ENCODE peak calls at places on chromosomes 4 and X, in six cellular contexts. X, S, T, R, O and M are unnamed samples.

GRCh38 chr4:16056681-16057400 is 27.0 kb downstream of the PROM1 start:
- DNase-seq in T (peak; percentile 61), S (no peak), X (no peak), O (no peak), R (no peak), M (no peak)

GRCh38 chr4:79492148-79492547 is 84.1 kb upstream of the GK2 start:
- DNase-seq in S (no peak), T (no peak), R (no peak), O (no peak), X (no peak), M (no peak)

GRCh38 chr4:101953949-101954348 is 163.4 kb downstream of the BANK1 start:
- DNase-seq in X (no peak), R (no peak), O (no peak), T (no peak), S (no peak), M (no peak)

GRCh38 chr4:80201326-80202151 is 4.2 kb downstream of the PRDM8 start:
- DNase-seq in O (no peak), R (no peak), X (no peak), S (no peak), T (no peak), M (peak; percentile 93)

GRCh38 chr4:89056953-89057398 is at the start of gene FAM13A:
- DNase-seq in R (peak; percentile 95), T (peak; percentile 82), O (peak; percentile 91), S (no peak), X (peak; percentile 30), M (peak; percentile 81)

GRCh38 chr4:11423465-11423864 is 5.2 kb downstream of the HS3ST1 start:
- DNase-seq in S (no peak), T (no peak), X (no peak), O (no peak), R (no peak), M (no peak)

GRCh38 chr4:132759199-132759780 is 389.8 kb upstream of the PCDH10 start:
- DNase-seq in X (no peak), R (no peak), S (no peak), T (no peak), O (no peak), M (no peak)

GRCh38 chrX:148872881-148873280 is 372.5 kb downstream of the AFF2 start:
- DNase-seq in R (no peak), X (no peak), T (no peak), O (no peak), S (no peak), M (no peak)

GRCh38 chr4:6230502-6230785 is 30.1 kb upstream of the JAKMIP1 start:
- DNase-seq in S (no peak), R (no peak), X (no peak), T (no peak), O (no peak), M (no peak)

GRCh38 chr4:45317276-45317675 is 590.9 kb upstream of the GNPDA2 start:
- DNase-seq in S (no peak), O (no peak), X (no peak), R (no peak), T (no peak), M (peak; percentile 9)

GRCh38 chr4:97530676-97531075 is 612.6 kb downstream of the STPG2 start:
- DNase-seq in O (no peak), T (no peak), X (no peak), R (no peak), S (no peak), M (no peak)

GRCh38 chr4:97525236-97525635 is 618.0 kb downstream of the STPG2 start:
- DNase-seq in X (no peak), T (no peak), R (no peak), O (no peak), S (no peak), M (no peak)
- TF ChIP-seq CTCF in X (no peak), T (no peak), R (no peak), O (no peak), S (no peak), M (no peak)

GRCh38 chrX:101386542-101386885 is 523 bp upstream of the BTK start:
- DNase-seq in O (no peak), R (no peak), X (no peak), S (no peak), T (no peak), M (no peak)

GRCh38 chrX:101383679-101384078 is 2.3 kb downstream of the BTK start:
- DNase-seq in S (no peak), R (no peak), O (no peak), T (no peak), X (no peak), M (peak; percentile 51)

GRCh38 chrX:101388604-101389003 is 2.2 kb upstream of the RPL36A start:
- DNase-seq in S (no peak), O (no peak), T (no peak), R (no peak), X (no peak), M (no peak)

GRCh38 chrX:101385026-101385684 is 836 bp downstream of the BTK start:
- DNase-seq in X (no peak), R (no peak), S (no peak), T (no peak), O (no peak), M (peak; percentile 26)

DNA sequence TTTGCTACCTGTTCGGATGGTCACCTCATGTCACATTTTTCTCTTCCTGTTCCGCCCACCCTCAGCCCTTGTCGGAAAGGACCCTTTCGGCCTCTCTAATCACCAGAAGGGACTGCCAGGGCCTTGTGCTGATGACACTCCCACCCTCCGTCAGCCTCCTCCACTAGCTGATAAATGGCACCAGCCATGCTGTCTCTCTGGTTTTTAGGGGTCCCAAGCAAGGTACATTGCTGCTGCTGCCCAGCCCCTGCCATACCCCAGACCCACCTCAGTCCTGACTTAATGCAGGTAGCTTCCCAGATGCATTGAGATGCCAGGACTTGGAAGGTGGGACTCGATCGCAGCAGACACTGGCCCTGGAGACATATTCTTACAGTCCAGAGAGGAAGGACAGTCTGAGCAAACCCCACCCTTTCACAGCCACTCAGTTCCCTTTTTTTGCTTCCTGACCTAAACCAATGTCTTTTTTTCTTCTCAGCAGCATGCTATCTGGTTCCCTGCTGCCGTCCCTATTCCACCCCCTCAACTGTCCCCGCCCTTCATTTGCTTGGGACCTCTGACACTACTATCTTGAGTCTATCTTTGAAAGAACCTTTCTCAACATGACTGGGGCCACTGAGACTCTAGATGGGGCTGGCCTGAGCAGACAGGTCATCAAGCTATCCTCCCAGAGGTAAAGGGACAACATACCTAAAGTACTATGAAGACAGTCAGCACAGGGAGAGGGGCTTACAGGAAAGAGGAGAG is at the start of gene BTK:
- DNase-seq in X (no peak), S (no peak), T (no peak), O (peak; percentile 16), R (no peak), M (peak; percentile 90)
- H3K4me3 ChIP-seq in X (no peak within 1 kb of the TSS), S (no peak within 1 kb of the TSS), T (no peak within 1 kb of the TSS), O (no peak within 1 kb of the TSS), R (no peak within 1 kb of the TSS), M (peak within 1 kb of the TSS; percentile 92)

GRCh38 chr4:146650034-146650433 is 11.3 kb downstream of the POU4F2 start:
- DNase-seq in T (no peak), O (no peak), S (no peak), X (no peak), R (no peak), M (no peak)
- TF ChIP-seq CTCF in T (no peak), O (no peak), S (no peak), X (no peak), R (no peak), M (no peak)

GRCh38 chrX:74419861-74420193 is 1.5 kb upstream of the SLC16A2 start:
- DNase-seq in O (no peak), T (no peak), X (no peak), R (no peak), S (no peak), M (no peak)

GRCh38 chrX:74420194-74421035 is 878 bp upstream of the SLC16A2 start:
- DNase-seq in S (peak; percentile 82), O (peak; percentile 34), X (peak; percentile 24), R (peak; percentile 89), T (peak; percentile 82), M (peak; percentile 21)

GRCh38 chrX:74422576-74423288 is 1.4 kb downstream of the SLC16A2 start:
- DNase-seq in R (peak; percentile 90), O (no peak), X (no peak), T (peak; percentile 76), S (peak; percentile 80), M (peak; percentile 66)

GRCh38 chrX:74422029-74422352 is 698 bp downstream of the SLC16A2 start:
- DNase-seq in R (no peak), T (no peak), X (no peak), S (no peak), O (no peak), M (peak; percentile 4)

DNA sequence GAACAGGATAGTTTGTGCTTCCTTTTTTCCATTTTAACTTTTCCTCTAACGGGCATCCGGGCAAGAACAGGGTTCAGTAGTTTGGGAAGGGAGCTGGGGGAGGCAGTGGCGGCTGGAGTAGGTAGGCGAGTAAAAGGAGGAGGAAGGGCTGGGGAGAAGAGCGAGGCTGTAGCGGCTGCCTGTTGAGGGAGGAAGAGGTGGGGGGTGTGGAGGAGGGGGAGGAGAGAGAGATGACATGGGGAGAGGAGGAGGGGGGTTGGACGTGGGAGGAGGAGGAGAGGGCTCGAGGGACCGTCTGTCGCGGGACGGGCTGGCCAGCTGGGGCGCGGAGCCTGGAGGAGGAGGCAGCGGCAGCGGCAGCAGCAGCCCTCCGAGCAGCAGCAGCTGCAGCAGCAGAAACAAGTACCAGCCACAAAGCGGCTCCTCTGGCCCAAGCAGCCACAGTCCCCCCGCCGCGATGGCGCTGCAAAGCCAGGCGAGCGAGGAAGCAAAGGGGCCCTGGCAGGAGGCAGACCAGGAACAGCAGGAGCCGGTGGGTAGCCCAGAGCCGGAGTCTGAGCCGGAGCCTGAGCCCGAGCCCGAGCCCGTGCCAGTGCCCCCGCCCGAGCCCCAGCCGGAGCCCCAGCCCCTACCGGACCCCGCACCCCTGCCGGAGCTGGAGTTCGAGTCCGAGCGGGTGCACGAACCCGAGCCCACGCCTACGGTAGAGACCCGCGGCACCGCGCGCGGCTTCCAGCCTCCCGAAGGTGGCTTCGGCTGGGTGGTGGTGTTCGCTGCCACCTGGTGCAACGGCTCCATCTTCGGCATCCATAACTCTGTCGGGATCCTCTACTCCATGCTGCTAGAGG is at the start of gene SLC16A2:
- DNase-seq in T (peak; percentile 85), O (peak; percentile 52), S (peak; percentile 80), R (peak; percentile 93), X (no peak), M (peak; percentile 93)
- H3K4me3 ChIP-seq in T (peak within 1 kb of the TSS; percentile 73), O (peak within 1 kb of the TSS; percentile 15), S (peak within 1 kb of the TSS; percentile 25), R (peak within 1 kb of the TSS; percentile 60), X (peak within 1 kb of the TSS; percentile 63), M (peak within 1 kb of the TSS; percentile 50)